ENCODE peak calls at places on chromosomes 6 and 20, in eight cellular contexts. One of them, this sample, is unnamed. For H3K36me3, the result is how much of the 10 kb centered on the place peaks cover.

GRCh38 chr20:32153771-32154170 is 44.3 kb downstream of the TM9SF4 start:
- DNase-seq in A673: no peak
- DNase-seq in breast epithelium: no peak
- DNase-seq in bronchial epithelial cell: no peak
- DNase-seq in H7: no peak
- DNase-seq in right lobe of liver: no peak
- DNase-seq in pancreas: no peak
- DNase-seq in fibroblast of lung: no peak
- DNase-seq in this sample: no peak

GRCh38 chr6:87572031-87572430 is 17.8 kb downstream of the RARS2 start:
- DNase-seq in A673: no peak
- DNase-seq in breast epithelium: no peak
- DNase-seq in bronchial epithelial cell: no peak
- DNase-seq in H7: no peak
- DNase-seq in right lobe of liver: no peak
- DNase-seq in pancreas: no peak
- DNase-seq in fibroblast of lung: no peak
- DNase-seq in this sample: no peak

GRCh38 chr20:6140947-6141346 is 18.1 kb upstream of the FERMT1 start:
- DNase-seq in A673: peak
- DNase-seq in breast epithelium: no peak
- DNase-seq in bronchial epithelial cell: no peak
- DNase-seq in H7: peak
- DNase-seq in right lobe of liver: no peak
- DNase-seq in pancreas: no peak
- DNase-seq in fibroblast of lung: no peak
- DNase-seq in this sample: peak

GRCh38 chr6:21900730-21901129 is 307.2 kb downstream of the SOX4 start:
- DNase-seq in A673: no peak
- DNase-seq in breast epithelium: no peak
- DNase-seq in bronchial epithelial cell: peak
- DNase-seq in H7: no peak
- DNase-seq in right lobe of liver: no peak
- DNase-seq in pancreas: no peak
- DNase-seq in fibroblast of lung: peak
- DNase-seq in this sample: no peak

GRCh38 chr20:47031821-47032220 is 137.2 kb downstream of the EYA2 start:
- DNase-seq in A673: no peak
- DNase-seq in breast epithelium: no peak
- DNase-seq in bronchial epithelial cell: no peak
- DNase-seq in H7: no peak
- DNase-seq in right lobe of liver: no peak
- DNase-seq in pancreas: no peak
- DNase-seq in fibroblast of lung: no peak
- DNase-seq in this sample: no peak

GRCh38 chr6:104017410-104018381 is 842.0 kb downstream of the HACE1 start:
- DNase-seq in A673: no peak
- DNase-seq in breast epithelium: no peak
- DNase-seq in bronchial epithelial cell: no peak
- DNase-seq in H7: no peak
- DNase-seq in right lobe of liver: no peak
- DNase-seq in pancreas: peak
- DNase-seq in fibroblast of lung: no peak
- DNase-seq in this sample: no peak

GRCh38 chr6:39377530-39377929 is 55.0 kb upstream of the KCNK16 start:
- DNase-seq in A673: peak
- DNase-seq in breast epithelium: no peak
- DNase-seq in bronchial epithelial cell: peak
- DNase-seq in H7: peak
- DNase-seq in right lobe of liver: peak
- DNase-seq in pancreas: no peak
- DNase-seq in fibroblast of lung: peak
- DNase-seq in this sample: peak

GRCh38 chr20:16904751-16905150 is 156.6 kb downstream of the OTOR start:
- DNase-seq in A673: no peak
- DNase-seq in breast epithelium: no peak
- DNase-seq in bronchial epithelial cell: no peak
- DNase-seq in H7: peak
- DNase-seq in right lobe of liver: no peak
- DNase-seq in pancreas: no peak
- DNase-seq in fibroblast of lung: no peak
- DNase-seq in this sample: no peak

GRCh38 chr6:125507987-125508655 is 206.4 kb upstream of the HDDC2 start:
- DNase-seq in A673: peak
- DNase-seq in breast epithelium: no peak
- DNase-seq in bronchial epithelial cell: peak
- DNase-seq in H7: no peak
- DNase-seq in right lobe of liver: no peak
- DNase-seq in pancreas: no peak
- DNase-seq in fibroblast of lung: peak
- DNase-seq in this sample: peak

GRCh38 chr6:170404697-170405096 is 98.1 kb downstream of the FAM120B start:
- DNase-seq in A673: no peak
- DNase-seq in breast epithelium: no peak
- DNase-seq in bronchial epithelial cell: no peak
- DNase-seq in H7: no peak
- DNase-seq in right lobe of liver: no peak
- DNase-seq in pancreas: no peak
- DNase-seq in fibroblast of lung: peak
- DNase-seq in this sample: no peak

GRCh38 chr20:43243672-43244269 is 54.1 kb upstream of the PTPRT start:
- DNase-seq in A673: peak
- DNase-seq in breast epithelium: no peak
- DNase-seq in bronchial epithelial cell: no peak
- DNase-seq in H7: peak
- DNase-seq in right lobe of liver: peak
- DNase-seq in pancreas: no peak
- DNase-seq in fibroblast of lung: no peak
- DNase-seq in this sample: peak

GRCh38 chr6:166360243-166361079 is 18.1 kb upstream of the SFT2D1 start:
- DNase-seq in A673: no peak
- DNase-seq in breast epithelium: no peak
- DNase-seq in bronchial epithelial cell: peak
- DNase-seq in H7: no peak
- DNase-seq in right lobe of liver: no peak
- DNase-seq in pancreas: no peak
- DNase-seq in fibroblast of lung: peak
- DNase-seq in this sample: peak

GRCh38 chr6:137261393-137262154 is 42.4 kb upstream of the IFNGR1 start:
- DNase-seq in A673: no peak
- DNase-seq in breast epithelium: no peak
- DNase-seq in bronchial epithelial cell: peak
- DNase-seq in H7: no peak
- DNase-seq in right lobe of liver: no peak
- DNase-seq in pancreas: no peak
- DNase-seq in fibroblast of lung: peak
- DNase-seq in this sample: no peak

GRCh38 chr6:170295519-170296422 is 4.9 kb upstream of the DLL1 start:
- DNase-seq in A673: peak
- DNase-seq in breast epithelium: no peak
- DNase-seq in bronchial epithelial cell: peak
- DNase-seq in H7: peak
- DNase-seq in right lobe of liver: no peak
- DNase-seq in pancreas: peak
- DNase-seq in fibroblast of lung: no peak
- DNase-seq in this sample: peak

GRCh38 chr6:107293421-107293820 is 165.9 kb downstream of the PDSS2 start:
- DNase-seq in A673: no peak
- DNase-seq in breast epithelium: no peak
- DNase-seq in bronchial epithelial cell: no peak
- DNase-seq in H7: no peak
- DNase-seq in right lobe of liver: no peak
- DNase-seq in pancreas: no peak
- DNase-seq in fibroblast of lung: no peak
- DNase-seq in this sample: no peak

GRCh38 chr20:25382704-25383370 is 7.8 kb downstream of the ABHD12 start:
- DNase-seq in A673: no peak
- DNase-seq in breast epithelium: no peak
- DNase-seq in bronchial epithelial cell: no peak
- DNase-seq in H7: no peak
- DNase-seq in right lobe of liver: no peak
- DNase-seq in pancreas: no peak
- DNase-seq in fibroblast of lung: peak
- DNase-seq in this sample: no peak

GRCh38 chr6:41072836-41073202 is at the start of gene NFYA:
- DNase-seq in A673: peak
- DNase-seq in breast epithelium: peak
- DNase-seq in bronchial epithelial cell: no peak
- DNase-seq in H7: peak
- DNase-seq in right lobe of liver: peak
- DNase-seq in pancreas: peak
- DNase-seq in fibroblast of lung: no peak
- DNase-seq in this sample: no peak

GRCh38 chr20:31731321-31731717 is 7.8 kb upstream of the TPX2 start:
- DNase-seq in A673: no peak
- DNase-seq in breast epithelium: no peak
- DNase-seq in bronchial epithelial cell: no peak
- DNase-seq in H7: no peak
- DNase-seq in right lobe of liver: no peak
- DNase-seq in pancreas: no peak
- DNase-seq in fibroblast of lung: no peak
- DNase-seq in this sample: no peak

GRCh38 chr20:35699914-35700624 is 864 bp downstream of the ROMO1 start:
- DNase-seq in A673: no peak
- DNase-seq in breast epithelium: no peak
- DNase-seq in bronchial epithelial cell: no peak
- DNase-seq in H7: peak
- DNase-seq in right lobe of liver: no peak
- DNase-seq in pancreas: no peak
- DNase-seq in fibroblast of lung: no peak
- DNase-seq in this sample: no peak

GRCh38 chr20:35698298-35699126 is 640 bp downstream of the NFS1 start:
- DNase-seq in A673: peak
- DNase-seq in breast epithelium: no peak
- DNase-seq in bronchial epithelial cell: no peak
- DNase-seq in H7: peak
- DNase-seq in right lobe of liver: no peak
- DNase-seq in pancreas: peak
- DNase-seq in fibroblast of lung: peak
- DNase-seq in this sample: peak

GRCh38 chr20:35697696-35698297 is 1.4 kb downstream of the NFS1 start:
- DNase-seq in A673: no peak
- DNase-seq in breast epithelium: no peak
- DNase-seq in bronchial epithelial cell: no peak
- DNase-seq in H7: no peak
- DNase-seq in right lobe of liver: no peak
- DNase-seq in pancreas: no peak
- DNase-seq in fibroblast of lung: no peak
- DNase-seq in this sample: no peak

GRCh38 chr20:35700625-35701148 is 1.5 kb downstream of the ROMO1 start:
- DNase-seq in A673: no peak
- DNase-seq in breast epithelium: no peak
- DNase-seq in bronchial epithelial cell: peak
- DNase-seq in H7: no peak
- DNase-seq in right lobe of liver: no peak
- DNase-seq in pancreas: no peak
- DNase-seq in fibroblast of lung: no peak
- DNase-seq in this sample: no peak

GRCh38 chr20:35699127-35699913 is at the start of the genes NFS1 and ROMO1:
- DNase-seq in A673: peak
- DNase-seq in breast epithelium: peak
- DNase-seq in bronchial epithelial cell: peak
- DNase-seq in H7: peak
- DNase-seq in right lobe of liver: peak
- DNase-seq in pancreas: peak
- DNase-seq in fibroblast of lung: peak
- DNase-seq in this sample: peak
- H3K4me3 ChIP-seq in A673: peak
- H3K4me3 ChIP-seq in breast epithelium: peak
- H3K4me3 ChIP-seq in bronchial epithelial cell: peak
- H3K4me3 ChIP-seq in H7: peak
- H3K4me3 ChIP-seq in right lobe of liver: peak
- H3K4me3 ChIP-seq in pancreas: peak
- H3K4me3 ChIP-seq in fibroblast of lung: peak
- H3K4me3 ChIP-seq in this sample: peak

GRCh38 chr6:152130441-152130840 is 323.0 kb downstream of the ESR1 start:
- DNase-seq in A673: no peak
- DNase-seq in breast epithelium: no peak
- DNase-seq in bronchial epithelial cell: peak
- DNase-seq in H7: no peak
- DNase-seq in right lobe of liver: no peak
- DNase-seq in pancreas: no peak
- DNase-seq in fibroblast of lung: no peak
- DNase-seq in this sample: no peak
- H3K36me3 ChIP-seq in A673: under half
- H3K36me3 ChIP-seq in breast epithelium: under half
- H3K36me3 ChIP-seq in bronchial epithelial cell: under half
- H3K36me3 ChIP-seq in H7: under half
- H3K36me3 ChIP-seq in right lobe of liver: under half
- H3K36me3 ChIP-seq in pancreas: under half
- H3K36me3 ChIP-seq in fibroblast of lung: under half
- H3K36me3 ChIP-seq in this sample: under half

DNA sequence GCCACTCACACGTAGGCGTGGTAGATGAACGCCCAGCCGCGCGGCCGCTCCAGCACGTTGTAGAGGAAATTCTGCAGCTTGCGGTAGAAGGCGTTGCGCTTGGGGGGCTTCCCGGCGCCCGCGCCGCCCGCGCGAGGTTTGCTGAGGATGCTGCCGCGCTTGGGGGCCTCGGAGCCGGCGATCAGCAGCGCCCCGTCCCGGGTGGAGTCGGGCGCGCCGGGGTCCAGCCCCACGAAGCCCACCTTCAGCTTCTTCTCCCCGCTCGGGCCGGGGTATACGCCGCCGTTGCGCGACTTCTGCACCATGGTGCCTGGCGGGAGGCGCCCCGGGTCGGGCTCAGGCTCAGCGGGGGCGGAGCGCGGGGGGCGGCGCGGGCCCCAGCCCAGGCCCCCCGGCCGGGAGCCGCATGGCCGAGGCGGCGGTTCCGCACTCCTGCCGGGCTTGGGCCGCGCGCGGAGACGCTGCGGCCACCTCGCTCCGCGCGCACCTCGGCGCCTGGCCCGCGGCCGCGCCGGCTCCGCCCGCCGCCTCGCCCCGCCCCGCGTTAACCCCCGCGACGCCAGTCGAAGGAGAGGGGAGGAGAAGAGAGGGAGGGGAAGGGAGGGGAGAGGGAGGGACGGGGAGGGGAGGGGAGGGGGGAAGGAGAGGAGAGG is at the start of gene KCNQ2:
- DNase-seq in A673: peak
- DNase-seq in breast epithelium: no peak
- DNase-seq in bronchial epithelial cell: no peak
- DNase-seq in H7: peak
- DNase-seq in right lobe of liver: no peak
- DNase-seq in pancreas: no peak
- DNase-seq in fibroblast of lung: no peak
- DNase-seq in this sample: no peak
- H3K4me3 ChIP-seq in A673: peak
- H3K4me3 ChIP-seq in breast epithelium: no peak
- H3K4me3 ChIP-seq in bronchial epithelial cell: no peak
- H3K4me3 ChIP-seq in H7: peak
- H3K4me3 ChIP-seq in right lobe of liver: no peak
- H3K4me3 ChIP-seq in pancreas: no peak
- H3K4me3 ChIP-seq in fibroblast of lung: no peak
- H3K4me3 ChIP-seq in this sample: no peak

GRCh38 chr20:54215157-54215789 is 7.4 kb downstream of the PFDN4 start:
- DNase-seq in A673: no peak
- DNase-seq in breast epithelium: no peak
- DNase-seq in bronchial epithelial cell: no peak
- DNase-seq in H7: no peak
- DNase-seq in right lobe of liver: no peak
- DNase-seq in pancreas: no peak
- DNase-seq in fibroblast of lung: no peak
- DNase-seq in this sample: no peak
- H3K36me3 ChIP-seq in A673: under half
- H3K36me3 ChIP-seq in breast epithelium: under half
- H3K36me3 ChIP-seq in bronchial epithelial cell: under half
- H3K36me3 ChIP-seq in H7: under half
- H3K36me3 ChIP-seq in right lobe of liver: under half
- H3K36me3 ChIP-seq in pancreas: under half
- H3K36me3 ChIP-seq in fibroblast of lung: under half
- H3K36me3 ChIP-seq in this sample: under half

GRCh38 chr6:149990672-149991402 is 27.1 kb downstream of the ULBP1 start:
- DNase-seq in A673: peak
- DNase-seq in breast epithelium: peak
- DNase-seq in bronchial epithelial cell: no peak
- DNase-seq in H7: peak
- DNase-seq in right lobe of liver: no peak
- DNase-seq in pancreas: no peak
- DNase-seq in fibroblast of lung: no peak
- DNase-seq in this sample: peak
- H3K4me3 ChIP-seq in A673: peak
- H3K4me3 ChIP-seq in breast epithelium: peak
- H3K4me3 ChIP-seq in bronchial epithelial cell: peak
- H3K4me3 ChIP-seq in H7: peak
- H3K4me3 ChIP-seq in right lobe of liver: no peak
- H3K4me3 ChIP-seq in pancreas: no peak
- H3K4me3 ChIP-seq in fibroblast of lung: no peak
- H3K4me3 ChIP-seq in this sample: peak